ENCODE peak calls at places on chromosomes 11 and 22, in eight cellular contexts. One of them, this sample, is unnamed.

GRCh38 chr11:68843703-68844312 is 2.1 kb upstream of the CPT1A start:
- DNase-seq in WERI-Rb-1: no peak
- DNase-seq in neural crest cell: no peak
- DNase-seq in ovary: peak
- DNase-seq in HepG2: peak
- DNase-seq in astrocyte of the spinal cord: peak
- DNase-seq in H9: peak
- DNase-seq in RWPE1: peak
- DNase-seq in this sample: peak

GRCh38 chr11:503179-503981 is 3.7 kb downstream of the RNH1 start:
- DNase-seq in WERI-Rb-1: no peak
- DNase-seq in neural crest cell: no peak
- DNase-seq in ovary: peak
- DNase-seq in HepG2: no peak
- DNase-seq in astrocyte of the spinal cord: peak
- DNase-seq in H9: no peak
- DNase-seq in RWPE1: peak
- DNase-seq in this sample: no peak

GRCh38 chr11:119449498-119449897 is 26.5 kb upstream of the THY1 start:
- DNase-seq in WERI-Rb-1: no peak
- DNase-seq in neural crest cell: no peak
- DNase-seq in ovary: no peak
- DNase-seq in HepG2: no peak
- DNase-seq in astrocyte of the spinal cord: no peak
- DNase-seq in H9: no peak
- DNase-seq in RWPE1: no peak
- DNase-seq in this sample: no peak

GRCh38 chr11:96424693-96425092 is 34.9 kb downstream of the JRKL start:
- DNase-seq in WERI-Rb-1: no peak
- DNase-seq in neural crest cell: no peak
- DNase-seq in ovary: no peak
- DNase-seq in HepG2: no peak
- DNase-seq in astrocyte of the spinal cord: peak
- DNase-seq in H9: no peak
- DNase-seq in RWPE1: no peak
- DNase-seq in this sample: no peak

GRCh38 chr11:14623036-14623435 is 20.6 kb upstream of the PDE3B start:
- DNase-seq in WERI-Rb-1: no peak
- DNase-seq in neural crest cell: no peak
- DNase-seq in ovary: no peak
- DNase-seq in HepG2: no peak
- DNase-seq in astrocyte of the spinal cord: no peak
- DNase-seq in H9: no peak
- DNase-seq in RWPE1: no peak
- DNase-seq in this sample: no peak

GRCh38 chr11:121494355-121495099 is 41.8 kb upstream of the SORL1-AS1 start:
- DNase-seq in WERI-Rb-1: no peak
- DNase-seq in neural crest cell: no peak
- DNase-seq in ovary: no peak
- DNase-seq in HepG2: no peak
- DNase-seq in astrocyte of the spinal cord: no peak
- DNase-seq in H9: no peak
- DNase-seq in RWPE1: no peak
- DNase-seq in this sample: no peak

GRCh38 chr11:6746086-6746618 is 25.6 kb downstream of the OR2AG2 start:
- DNase-seq in WERI-Rb-1: no peak
- DNase-seq in neural crest cell: no peak
- DNase-seq in ovary: no peak
- DNase-seq in HepG2: no peak
- DNase-seq in astrocyte of the spinal cord: no peak
- DNase-seq in H9: no peak
- DNase-seq in RWPE1: no peak
- DNase-seq in this sample: no peak

GRCh38 chr11:63839508-63840355 is 822 bp downstream of the MARK2 start:
- DNase-seq in WERI-Rb-1: peak
- DNase-seq in neural crest cell: no peak
- DNase-seq in ovary: no peak
- DNase-seq in HepG2: no peak
- DNase-seq in astrocyte of the spinal cord: no peak
- DNase-seq in H9: no peak
- DNase-seq in RWPE1: no peak
- DNase-seq in this sample: peak

GRCh38 chr22:26709617-26710390 is 52.4 kb downstream of the MIAT start:
- DNase-seq in WERI-Rb-1: no peak
- DNase-seq in neural crest cell: no peak
- DNase-seq in ovary: no peak
- DNase-seq in HepG2: no peak
- DNase-seq in astrocyte of the spinal cord: peak
- DNase-seq in H9: no peak
- DNase-seq in RWPE1: no peak
- DNase-seq in this sample: no peak

GRCh38 chr22:44211946-44212930 is 31.5 kb downstream of the PARVG start:
- DNase-seq in WERI-Rb-1: peak
- DNase-seq in neural crest cell: no peak
- DNase-seq in ovary: peak
- DNase-seq in HepG2: no peak
- DNase-seq in astrocyte of the spinal cord: no peak
- DNase-seq in H9: no peak
- DNase-seq in RWPE1: no peak
- DNase-seq in this sample: no peak

GRCh38 chr22:42655693-42656092 is 6.5 kb upstream of the CYB5R3 start:
- DNase-seq in WERI-Rb-1: no peak
- DNase-seq in neural crest cell: no peak
- DNase-seq in ovary: no peak
- DNase-seq in HepG2: no peak
- DNase-seq in astrocyte of the spinal cord: no peak
- DNase-seq in H9: no peak
- DNase-seq in RWPE1: no peak
- DNase-seq in this sample: no peak

GRCh38 chr11:1304376-1304775 is 5.1 kb downstream of the TOLLIP start:
- DNase-seq in WERI-Rb-1: no peak
- DNase-seq in neural crest cell: no peak
- DNase-seq in ovary: no peak
- DNase-seq in HepG2: peak
- DNase-seq in astrocyte of the spinal cord: no peak
- DNase-seq in H9: no peak
- DNase-seq in RWPE1: no peak
- DNase-seq in this sample: no peak

GRCh38 chr22:26894766-26895485 is 237.5 kb downstream of the MIAT start:
- DNase-seq in WERI-Rb-1: no peak
- DNase-seq in neural crest cell: no peak
- DNase-seq in ovary: no peak
- DNase-seq in HepG2: peak
- DNase-seq in astrocyte of the spinal cord: peak
- DNase-seq in H9: no peak
- DNase-seq in RWPE1: peak
- DNase-seq in this sample: no peak

GRCh38 chr22:44728761-44729261 is 23.6 kb upstream of the ARHGAP8 start:
- DNase-seq in WERI-Rb-1: no peak
- DNase-seq in neural crest cell: no peak
- DNase-seq in ovary: peak
- DNase-seq in HepG2: no peak
- DNase-seq in astrocyte of the spinal cord: no peak
- DNase-seq in H9: no peak
- DNase-seq in RWPE1: no peak
- DNase-seq in this sample: no peak

GRCh38 chr11:75350743-75351540 is 519 bp downstream of the ARRB1 start:
- DNase-seq in WERI-Rb-1: peak
- DNase-seq in neural crest cell: no peak
- DNase-seq in ovary: peak
- DNase-seq in HepG2: no peak
- DNase-seq in astrocyte of the spinal cord: no peak
- DNase-seq in H9: peak
- DNase-seq in RWPE1: no peak
- DNase-seq in this sample: peak

GRCh38 chr11:12284321-12285050 is 92.9 kb upstream of the PARVA start:
- DNase-seq in WERI-Rb-1: no peak
- DNase-seq in neural crest cell: no peak
- DNase-seq in ovary: no peak
- DNase-seq in HepG2: no peak
- DNase-seq in astrocyte of the spinal cord: peak
- DNase-seq in H9: peak
- DNase-seq in RWPE1: no peak
- DNase-seq in this sample: no peak

GRCh38 chr11:61754534-61755482 is 2.4 kb downstream of the MYRF start:
- DNase-seq in WERI-Rb-1: peak
- DNase-seq in neural crest cell: no peak
- DNase-seq in ovary: peak
- DNase-seq in HepG2: no peak
- DNase-seq in astrocyte of the spinal cord: peak
- DNase-seq in H9: no peak
- DNase-seq in RWPE1: no peak
- DNase-seq in this sample: no peak

GRCh38 chr22:45831394-45831793 is 145.6 kb downstream of the WNT7B start:
- DNase-seq in WERI-Rb-1: no peak
- DNase-seq in neural crest cell: no peak
- DNase-seq in ovary: no peak
- DNase-seq in HepG2: no peak
- DNase-seq in astrocyte of the spinal cord: peak
- DNase-seq in H9: no peak
- DNase-seq in RWPE1: peak
- DNase-seq in this sample: no peak

GRCh38 chr11:45899086-45899447 is 8.0 kb downstream of the FREY1 start:
- DNase-seq in WERI-Rb-1: no peak
- DNase-seq in neural crest cell: no peak
- DNase-seq in ovary: no peak
- DNase-seq in HepG2: no peak
- DNase-seq in astrocyte of the spinal cord: no peak
- DNase-seq in H9: no peak
- DNase-seq in RWPE1: no peak
- DNase-seq in this sample: no peak

GRCh38 chr11:74325649-74326645 is 14.5 kb upstream of the P4HA3 start:
- DNase-seq in WERI-Rb-1: peak
- DNase-seq in neural crest cell: no peak
- DNase-seq in ovary: peak
- DNase-seq in HepG2: no peak
- DNase-seq in astrocyte of the spinal cord: peak
- DNase-seq in H9: no peak
- DNase-seq in RWPE1: no peak
- DNase-seq in this sample: no peak

GRCh38 chr11:57935402-57936049 is 88.2 kb upstream of the OR9Q1 start:
- DNase-seq in WERI-Rb-1: no peak
- DNase-seq in neural crest cell: no peak
- DNase-seq in ovary: no peak
- DNase-seq in HepG2: peak
- DNase-seq in astrocyte of the spinal cord: no peak
- DNase-seq in H9: no peak
- DNase-seq in RWPE1: no peak
- DNase-seq in this sample: no peak

GRCh38 chr22:45445031-45445710 is 31.7 kb downstream of the RIBC2 start:
- DNase-seq in WERI-Rb-1: no peak
- DNase-seq in neural crest cell: no peak
- DNase-seq in ovary: no peak
- DNase-seq in HepG2: no peak
- DNase-seq in astrocyte of the spinal cord: no peak
- DNase-seq in H9: no peak
- DNase-seq in RWPE1: no peak
- DNase-seq in this sample: no peak

DNA sequence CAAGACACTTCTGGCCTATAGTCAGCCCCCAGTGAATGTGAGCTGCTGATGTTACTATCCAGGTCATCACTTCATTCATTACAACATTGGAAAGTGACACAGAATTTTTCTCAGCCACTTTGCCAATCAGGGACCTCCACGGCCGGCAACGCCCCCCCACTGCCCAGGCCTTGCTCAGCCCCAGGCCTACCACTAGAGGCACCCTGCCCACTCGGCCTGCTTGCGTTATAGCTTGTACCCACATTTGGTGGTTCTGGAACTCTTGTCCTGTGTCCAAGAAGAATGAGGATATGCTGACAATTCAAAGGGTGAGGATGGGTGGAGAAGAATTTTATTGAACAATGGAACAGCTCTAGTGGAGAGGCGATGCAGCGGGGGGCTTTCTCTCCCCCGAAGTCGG is 96.2 kb downstream of the TSPAN18 start:
- DNase-seq in WERI-Rb-1: no peak
- DNase-seq in neural crest cell: no peak
- DNase-seq in ovary: no peak
- DNase-seq in HepG2: no peak
- DNase-seq in astrocyte of the spinal cord: no peak
- DNase-seq in H9: peak
- DNase-seq in RWPE1: no peak
- DNase-seq in this sample: no peak
- TF ChIP-seq CTCF in WERI-Rb-1: peak
- TF ChIP-seq CTCF in neural crest cell: peak
- TF ChIP-seq CTCF in ovary: no peak
- TF ChIP-seq CTCF in HepG2: peak
- TF ChIP-seq CTCF in astrocyte of the spinal cord: peak
- TF ChIP-seq CTCF in H9: peak
- TF ChIP-seq CTCF in RWPE1: no peak
- TF ChIP-seq CTCF in this sample: no peak

GRCh38 chr11:104164028-104164520 is at the start of gene PDGFD:
- DNase-seq in WERI-Rb-1: peak
- DNase-seq in neural crest cell: peak
- DNase-seq in ovary: peak
- DNase-seq in HepG2: peak
- DNase-seq in astrocyte of the spinal cord: peak
- DNase-seq in H9: peak
- DNase-seq in RWPE1: peak
- DNase-seq in this sample: peak
- TF ChIP-seq CTCF in WERI-Rb-1: peak
- TF ChIP-seq CTCF in neural crest cell: peak
- TF ChIP-seq CTCF in ovary: peak
- TF ChIP-seq CTCF in HepG2: peak
- TF ChIP-seq CTCF in astrocyte of the spinal cord: peak
- TF ChIP-seq CTCF in H9: peak
- TF ChIP-seq CTCF in RWPE1: peak
- TF ChIP-seq CTCF in this sample: peak

GRCh38 chr11:73269353-73270088 is 2.6 kb upstream of the P2RY6 start:
- DNase-seq in WERI-Rb-1: no peak
- DNase-seq in neural crest cell: no peak
- DNase-seq in ovary: no peak
- DNase-seq in HepG2: no peak
- DNase-seq in astrocyte of the spinal cord: no peak
- DNase-seq in H9: peak
- DNase-seq in RWPE1: no peak
- DNase-seq in this sample: peak
- TF ChIP-seq CTCF in WERI-Rb-1: no peak
- TF ChIP-seq CTCF in neural crest cell: no peak
- TF ChIP-seq CTCF in ovary: no peak
- TF ChIP-seq CTCF in HepG2: no peak
- TF ChIP-seq CTCF in astrocyte of the spinal cord: no peak
- TF ChIP-seq CTCF in H9: no peak
- TF ChIP-seq CTCF in RWPE1: no peak
- TF ChIP-seq CTCF in this sample: no peak

DNA sequence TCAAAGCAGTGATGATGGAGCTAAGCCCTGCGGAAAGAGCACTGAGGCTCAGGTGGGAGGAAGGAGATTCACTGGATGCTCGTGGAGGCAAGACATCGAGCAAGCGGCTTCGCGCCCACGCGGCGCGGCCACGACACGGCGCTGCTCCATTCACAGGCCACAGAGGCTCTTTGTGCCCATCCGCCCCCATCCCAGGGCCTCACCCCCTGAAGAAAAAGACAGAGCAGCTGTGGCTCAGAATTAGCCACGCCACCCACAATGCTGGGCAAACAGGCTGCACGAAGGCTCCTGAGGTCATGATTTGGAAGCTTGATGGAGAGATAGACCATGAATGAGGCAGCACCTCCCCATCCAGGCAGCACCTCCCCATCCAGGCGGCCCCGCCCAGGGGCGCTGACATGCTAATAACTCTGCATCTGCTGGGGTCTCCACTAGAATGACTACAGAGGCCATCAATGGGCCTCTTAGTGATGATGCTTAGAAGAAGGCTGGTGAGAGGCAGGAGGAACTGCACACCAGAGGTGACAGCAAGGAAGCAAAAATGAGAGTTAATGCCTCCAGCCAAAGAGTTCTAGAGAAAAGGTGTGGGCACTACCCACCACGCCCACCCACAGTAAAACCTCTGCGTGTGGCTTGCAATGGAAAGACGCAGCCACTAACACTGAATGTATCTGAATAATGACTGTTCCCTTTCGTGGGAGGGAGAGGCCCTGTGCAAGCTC is 43.5 kb downstream of the MYH9 start:
- DNase-seq in WERI-Rb-1: no peak
- DNase-seq in neural crest cell: no peak
- DNase-seq in ovary: no peak
- DNase-seq in HepG2: no peak
- DNase-seq in astrocyte of the spinal cord: no peak
- DNase-seq in H9: no peak
- DNase-seq in RWPE1: no peak
- DNase-seq in this sample: no peak
- TF ChIP-seq CTCF in WERI-Rb-1: no peak
- TF ChIP-seq CTCF in neural crest cell: no peak
- TF ChIP-seq CTCF in ovary: no peak
- TF ChIP-seq CTCF in HepG2: no peak
- TF ChIP-seq CTCF in astrocyte of the spinal cord: no peak
- TF ChIP-seq CTCF in H9: no peak
- TF ChIP-seq CTCF in RWPE1: no peak
- TF ChIP-seq CTCF in this sample: no peak